ENCODE peak calls at places on chromosomes 16 and 17, in four cellular contexts. P is body of pancreas, T is adipocyte, U is GM10248. I is an unnamed sample.
A peak's percentile ranks its signal among the peaks of the same experiment; 100 is the strongest.

GRCh38 chr17:45775576-45776011 is 8.5 kb upstream of the CRHR1 start:
- DNase-seq in T (no peak), U (no peak), P (peak; percentile 93), I (peak; percentile 49)

GRCh38 chr17:80035937-80036714 is at the start of gene CCDC40:
- DNase-seq in P (peak; percentile 86), T (peak; percentile 96), U (peak; percentile 87), I (peak; percentile 74)

GRCh38 chr16:56310685-56311084 is 114.7 kb downstream of the AMFR start:
- DNase-seq in U (no peak), P (no peak), T (no peak), I (no peak)

GRCh38 chr17:62974788-62975586 is 9.0 kb downstream of the TANC2 start:
- DNase-seq in T (peak; percentile 12), P (no peak), U (no peak), I (no peak)

GRCh38 chr17:27919120-27919519 is 26.0 kb upstream of the LYRM9 start:
- DNase-seq in U (no peak), P (peak; percentile 34), T (no peak), I (no peak)

GRCh38 chr17:50956750-50957523 is 90.8 kb upstream of the TOB1 start:
- DNase-seq in U (peak; percentile 74), T (peak; percentile 75), P (peak; percentile 71), I (peak; percentile 62)

GRCh38 chr17:31888124-31888523 is 13.4 kb downstream of the UTP6 start:
- DNase-seq in P (no peak), U (peak; percentile 23), T (no peak), I (no peak)

GRCh38 chr17:35892091-35892637 is 12.0 kb upstream of the CCL5 start:
- DNase-seq in P (no peak), U (peak; percentile 50), T (no peak), I (no peak)

GRCh38 chr16:31202402-31203385 is at the start of gene PYCARD:
- DNase-seq in P (peak; percentile 34), T (peak; percentile 54), U (peak; percentile 76), I (no peak)

GRCh38 chr16:83453977-83454376 is 353.8 kb upstream of the HSBP1 start:
- DNase-seq in U (peak; percentile 16), T (no peak), P (no peak), I (no peak)

GRCh38 chr17:66347661-66348604 is 45.5 kb downstream of the PRKCA start:
- DNase-seq in U (no peak), T (peak; percentile 27), P (no peak), I (no peak)

GRCh38 chr17:14833201-14833773 is 431.8 kb downstream of the PMP22 start:
- DNase-seq in T (peak; percentile 29), P (no peak), U (no peak), I (no peak)

GRCh38 chr16:69772560-69773254 is 10.6 kb downstream of the WWP2 start:
- DNase-seq in T (peak; percentile 31), U (no peak), P (no peak), I (no peak)

GRCh38 chr17:74780443-74781238 is 4.5 kb upstream of the NAT9 start:
- DNase-seq in P (no peak), T (no peak), U (no peak), I (no peak)

GRCh38 chr16:21659124-21659523 is 4.6 kb upstream of the OTOA start:
- DNase-seq in U (no peak), P (no peak), T (no peak), I (no peak)

GRCh38 chr17:63929860-63930766 is 2.0 kb downstream of the CD79B start:
- DNase-seq in T (no peak), U (no peak), P (no peak), I (no peak)

GRCh38 chr17:81178136-81179091 is 12.4 kb upstream of the AATK start:
- DNase-seq in U (no peak), T (no peak), P (no peak), I (no peak)

GRCh38 chr17:51342257-51342656 is 81.9 kb downstream of the UTP18 start:
- DNase-seq in U (no peak), T (no peak), P (no peak), I (no peak)

I was measured in posterior cingulate gyrus.